ENCODE peak calls at places on chromosomes 13 and 19, in four cellular contexts. X, G, T and D are unnamed samples.

GRCh38 chr13:104816716-104817115 is 1718.7 kb downstream of the EFNB2 start:
- DNase-seq in X (no peak), G (no peak), T (no peak), D (no peak)

GRCh38 chr13:21043898-21044297 is 17.5 kb downstream of the LATS2 start:
- DNase-seq in X (no peak), G (peak; percentile 64), T (no peak), D (no peak)

GRCh38 chr19:33666196-33666595 is 44.4 kb downstream of the CHST8 start:
- DNase-seq in X (no peak), G (no peak), T (no peak), D (no peak)

GRCh38 chr13:24217601-24218281 is 57.2 kb downstream of the SPATA13 start:
- DNase-seq in X (peak; percentile 73), G (no peak), T (no peak), D (no peak)

GRCh38 chr13:76148374-76148773 is 512.2 kb downstream of the LMO7 start:
- DNase-seq in X (no peak), G (no peak), T (no peak), D (no peak)

GRCh38 chr13:41765020-41765419 is 195.9 kb downstream of the VWA8 start:
- DNase-seq in X (no peak), G (no peak), T (no peak), D (no peak)

GRCh38 chr19:40284501-40285352 is at the start of gene AKT2:
- DNase-seq in X (peak; percentile 79), G (no peak), T (peak; percentile 94), D (peak; percentile 87)

GRCh38 chr13:44894001-44894770 is 95.1 kb downstream of the NUFIP1 start:
- DNase-seq in X (no peak), G (no peak), T (no peak), D (no peak)

GRCh38 chr13:50589139-50589538 is 254.4 kb downstream of the DLEU7 start:
- DNase-seq in X (peak; percentile 53), G (peak; percentile 14), T (no peak), D (no peak)

GRCh38 chr19:48216933-48217332 is 38.8 kb downstream of the CARD8 start:
- DNase-seq in X (no peak), G (no peak), T (peak; percentile 59), D (peak; percentile 35)

GRCh38 chr13:111961236-111961635 is 105.7 kb upstream of the SOX1 start:
- DNase-seq in X (no peak), G (no peak), T (no peak), D (no peak)

GRCh38 chr19:54462713-54463530 is 656 bp downstream of the LENG9 start:
- DNase-seq in X (peak; percentile 80), G (no peak), T (peak; percentile 81), D (peak; percentile 72)

GRCh38 chr19:51450730-51451307 is 7.4 kb downstream of the SIGLEC8 start:
- DNase-seq in X (no peak), G (no peak), T (no peak), D (no peak)

GRCh38 chr13:112740502-112741131 is 50.8 kb downstream of the ATP11A start:
- DNase-seq in X (peak; percentile 50), G (peak; percentile 82), T (no peak), D (no peak)

DNA sequence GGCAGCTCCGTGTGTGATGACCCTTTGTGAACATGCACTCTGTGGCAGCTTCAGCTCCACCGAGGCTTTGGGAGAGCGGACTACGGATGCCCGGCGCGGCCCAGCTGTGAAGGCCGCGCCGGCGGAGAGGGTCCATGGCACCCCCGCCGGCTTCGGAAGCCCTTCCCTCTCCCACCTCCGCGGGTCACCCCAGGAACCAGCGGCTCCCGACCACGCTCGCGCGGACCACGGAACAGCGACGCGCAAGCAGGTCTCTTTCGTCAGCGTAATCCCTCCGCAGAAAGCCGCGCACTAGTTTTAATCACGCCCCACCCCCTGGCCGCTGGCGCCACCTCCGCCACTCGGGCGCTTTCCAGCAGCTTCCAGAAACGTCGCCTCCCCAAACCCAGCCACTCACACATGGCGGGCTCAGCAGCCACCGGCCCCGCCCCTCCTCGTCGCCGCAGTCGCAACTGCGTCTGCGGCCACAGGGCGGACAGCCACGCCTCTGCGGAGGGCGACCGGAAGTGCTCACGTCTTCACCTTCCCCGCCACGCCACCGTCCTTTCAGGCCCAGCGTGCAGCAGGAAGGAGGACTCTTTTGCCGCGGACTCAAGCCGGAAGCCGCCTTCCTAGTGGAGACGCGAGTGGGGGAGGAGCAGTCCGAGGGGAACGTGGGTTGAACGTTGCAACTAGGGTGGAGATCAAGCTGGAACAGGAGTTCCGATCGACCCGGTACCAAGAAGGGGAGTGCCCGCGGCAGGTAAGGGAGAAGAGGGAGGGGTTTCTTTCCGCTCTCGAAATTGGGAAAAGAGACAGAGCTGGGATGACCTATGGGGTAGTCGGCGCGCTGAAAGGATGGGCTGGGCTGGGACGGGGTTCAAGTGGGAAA is at the start of gene USPL1:
- DNase-seq in X (peak; percentile 100), G (peak; percentile 99), T (peak; percentile 99), D (peak; percentile 98)
- TF ChIP-seq CTCF in X (no peak), G (no peak), T (peak; percentile 36), D (peak; percentile 60)

DNA sequence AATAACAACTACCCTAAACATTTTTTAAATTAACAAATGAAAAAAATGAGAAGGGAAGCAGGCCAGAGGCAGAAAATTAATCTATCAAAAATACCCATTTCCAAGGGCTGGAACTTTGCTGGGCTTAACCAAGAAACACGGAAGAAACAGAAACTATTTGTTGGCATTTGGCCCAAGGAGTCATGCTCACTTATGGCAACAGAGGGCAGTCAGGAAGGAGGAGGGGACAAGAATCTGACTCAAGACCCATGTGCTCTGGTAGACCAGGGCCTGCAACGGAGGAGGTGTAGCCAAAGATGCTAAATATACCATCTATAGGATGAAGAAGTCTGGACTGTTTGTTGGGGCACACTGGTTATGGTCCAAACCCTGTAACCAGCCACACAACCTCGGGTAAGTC is 496.7 kb downstream of the COG6 start:
- DNase-seq in X (no peak), G (peak; percentile 20), T (no peak), D (no peak)
- TF ChIP-seq CTCF in X (no peak), G (no peak), T (no peak), D (no peak)

GRCh38 chr19:973726-974563 is 10.2 kb upstream of the WDR18 start:
- DNase-seq in X (no peak), G (no peak), T (no peak), D (peak; percentile 29)

GRCh38 chr19:972281-972680 is 11.9 kb upstream of the WDR18 start:
- DNase-seq in X (no peak), G (no peak), T (no peak), D (no peak)

GRCh38 chr19:971795-972194 is 12.3 kb upstream of the WDR18 start:
- DNase-seq in X (no peak), G (no peak), T (no peak), D (no peak)

GRCh38 chr19:974564-975257 is 9.4 kb upstream of the WDR18 start:
- DNase-seq in X (no peak), G (no peak), T (no peak), D (peak; percentile 37)

DNA sequence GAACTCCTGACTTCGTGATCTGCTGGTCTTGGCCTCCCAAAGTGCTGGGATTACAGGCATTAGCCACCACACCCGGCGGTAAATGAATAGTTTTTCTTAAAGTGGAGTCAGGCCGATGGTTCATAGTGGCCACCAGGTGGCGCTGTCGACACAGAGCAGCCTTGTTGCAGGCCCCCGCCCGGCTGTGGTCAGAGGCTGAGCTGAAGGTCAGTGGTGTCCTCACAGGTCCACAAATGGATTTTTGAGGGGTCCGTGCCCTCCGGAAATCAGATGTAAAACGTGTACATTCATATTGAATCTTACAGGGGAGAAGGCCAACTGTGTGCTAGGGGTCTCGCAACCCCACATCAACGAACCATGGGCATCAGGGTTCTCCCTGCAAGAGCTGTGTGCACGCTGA is 13.4 kb upstream of the WDR18 start:
- DNase-seq in X (peak; percentile 37), G (no peak), T (no peak), D (peak; percentile 62)
- TF ChIP-seq CTCF in X (peak; percentile 42), G (peak; percentile 53), T (peak; percentile 71), D (peak; percentile 91)

DNA sequence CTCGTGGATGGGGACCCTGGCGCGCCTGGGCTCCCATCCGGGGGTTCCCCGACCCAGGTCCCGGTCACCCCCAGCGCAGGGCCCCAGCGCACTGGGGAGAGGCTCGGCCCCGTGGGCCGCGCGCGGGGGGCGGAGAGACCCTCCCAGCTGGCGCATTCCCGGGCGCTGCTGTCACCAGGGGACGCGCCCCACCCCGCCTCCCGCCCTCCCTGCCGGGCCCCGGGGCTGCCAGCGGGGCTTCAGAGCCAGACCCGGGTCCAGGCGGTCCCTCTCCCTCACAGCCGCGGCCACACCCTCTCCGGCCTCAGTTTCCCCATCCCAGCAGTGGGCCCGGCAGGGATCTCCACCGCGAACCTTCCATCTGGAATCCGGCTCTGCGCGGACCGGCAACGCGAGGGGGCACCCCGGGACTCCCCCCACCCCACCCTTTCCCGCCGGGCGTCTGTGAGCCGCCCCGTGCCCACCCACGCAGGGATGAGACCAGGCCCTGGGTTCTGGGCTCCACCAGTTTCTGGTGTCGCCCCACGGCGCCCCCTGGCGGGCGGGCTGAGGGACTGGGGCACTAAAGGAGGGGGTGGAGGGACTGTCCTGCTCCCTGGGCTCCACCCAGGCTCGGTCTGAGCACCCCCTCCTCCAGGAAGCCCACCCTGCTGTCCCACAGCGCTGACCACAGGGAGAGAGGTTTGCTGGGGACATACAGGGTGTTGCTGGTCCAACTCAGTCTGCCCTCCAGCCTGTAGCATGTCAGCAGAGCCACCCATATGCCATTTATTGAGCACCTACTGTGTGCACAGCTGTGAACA is 874 bp upstream of the ADAMTSL5 start:
- DNase-seq in X (peak; percentile 58), G (peak; percentile 30), T (peak; percentile 57), D (no peak)
- TF ChIP-seq CTCF in X (peak; percentile 54), G (peak; percentile 68), T (peak; percentile 61), D (peak; percentile 69)

DNA sequence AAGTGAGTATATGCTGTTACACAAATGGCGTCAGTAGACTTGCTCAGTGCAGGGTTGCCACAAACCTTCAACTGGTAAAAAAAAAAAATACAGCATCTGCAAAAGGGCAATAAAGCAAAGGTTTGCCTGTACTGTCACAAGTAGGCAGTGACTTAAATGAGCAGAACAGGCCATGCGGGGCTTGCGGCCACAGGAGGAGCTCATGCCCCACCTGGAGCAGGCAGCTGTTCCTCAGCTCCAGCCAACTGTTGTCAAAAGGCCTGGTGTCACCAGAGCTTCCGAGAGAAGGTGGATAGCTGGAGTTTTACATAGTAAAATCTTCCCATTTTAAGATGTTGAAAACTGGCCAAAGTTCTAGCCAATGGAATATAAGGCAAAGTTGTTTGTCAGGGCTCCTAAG is 7.7 kb downstream of the ATP7B start:
- DNase-seq in X (no peak), G (no peak), T (no peak), D (no peak)
- TF ChIP-seq CTCF in X (no peak), G (no peak), T (no peak), D (no peak)

GRCh38 chr13:28376604-28377003 is 118.3 kb downstream of the FLT1 start:
- DNase-seq in X (peak; percentile 31), G (no peak), T (no peak), D (no peak)
- TF ChIP-seq CTCF in X (peak; percentile 13), G (no peak), T (no peak), D (no peak)